ENCODE peak calls at places on chromosomes 5 and 9, in five cellular contexts. K is naive thymus-derived CD4-positive, alpha-beta T cell; W is right atrium auricular region; A is MM.1S; X is upper lobe of right lung. F is an unnamed sample.

GRCh38 chr9:12773562-12773961 is 1.3 kb upstream of the LURAP1L start:
- DNase-seq in K (no peak), X (no peak), W (no peak), A (no peak), F (no peak)

GRCh38 chr5:142726188-142726731 is 40.4 kb upstream of the FGF1 start:
- DNase-seq in W (no peak), K (no peak), A (no peak), X (no peak), F (no peak)

GRCh38 chr5:138965631-138966030 is 90.5 kb upstream of the LRRTM2 start:
- DNase-seq in X (peak; percentile 2), W (no peak), K (no peak), A (no peak), F (no peak)

GRCh38 chr5:147688965-147689364 is 93.6 kb downstream of the JAKMIP2 start:
- DNase-seq in W (no peak), K (no peak), X (no peak), A (no peak), F (no peak)

GRCh38 chr9:16341176-16341575 is 529.3 kb downstream of the BNC2 start:
- DNase-seq in K (no peak), W (no peak), A (no peak), X (no peak), F (no peak)

GRCh38 chr9:99093492-99093791 is 11.5 kb upstream of the TGFBR1 start:
- DNase-seq in A (no peak), W (no peak), X (no peak), K (no peak), F (no peak)

GRCh38 chr5:42583322-42583721 is 160.1 kb downstream of the GHR start:
- DNase-seq in W (no peak), X (no peak), A (peak; percentile 47), K (peak; percentile 12), F (peak; percentile 11)

GRCh38 chr9:127905788-127906191 is 6.4 kb upstream of the ST6GALNAC6 start:
- DNase-seq in K (peak; percentile 74), W (no peak), X (peak; percentile 76), A (no peak), F (peak; percentile 71)

GRCh38 chr5:179181988-179182387 is 121.8 kb downstream of the ZNF354C start:
- DNase-seq in K (no peak), X (no peak), A (no peak), W (no peak), F (no peak)

GRCh38 chr9:91775011-91775707 is 174.9 kb downstream of the ROR2 start:
- DNase-seq in K (peak; percentile 23), X (no peak), A (peak; percentile 68), W (no peak), F (peak; percentile 33)

GRCh38 chr5:154896562-154896919 is 38.1 kb downstream of the CNOT8 start:
- DNase-seq in X (no peak), W (no peak), K (no peak), A (no peak), F (no peak)

GRCh38 chr5:154901276-154901675 is 36.7 kb downstream of the GEMIN5 start:
- DNase-seq in W (no peak), A (no peak), X (no peak), K (no peak), F (no peak)

GRCh38 chr5:154899107-154899816 is 38.7 kb downstream of the GEMIN5 start:
- DNase-seq in W (no peak), X (peak; percentile 75), A (no peak), K (no peak), F (no peak)

GRCh38 chr5:154898210-154898609 is 39.8 kb downstream of the CNOT8 start:
- DNase-seq in K (no peak), W (no peak), A (no peak), X (no peak), F (no peak)

DNA sequence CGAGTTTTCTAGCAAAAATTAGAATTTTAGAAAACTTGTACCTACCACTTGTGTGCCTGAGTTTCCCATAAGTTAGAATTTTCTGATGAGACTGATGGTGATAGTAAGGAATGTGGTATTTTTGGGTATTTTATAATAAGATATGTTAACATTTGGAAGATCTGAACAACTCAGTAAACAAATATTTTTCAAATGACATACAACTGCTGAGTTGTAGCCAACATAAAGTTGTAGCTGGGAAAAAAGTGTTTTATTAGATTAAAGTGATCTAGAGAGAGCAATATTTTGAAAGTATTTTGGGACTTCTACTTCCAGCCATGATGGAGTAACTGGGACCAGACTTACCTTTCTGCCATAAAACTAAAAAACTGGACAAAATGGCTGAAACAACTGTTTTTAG is 37.9 kb downstream of the GEMIN5 start:
- DNase-seq in X (no peak), A (no peak), K (no peak), W (no peak), F (no peak)
- H3K36me3 ChIP-seq in X (peaks cover 84% of the 10 kb centered on the region), A (peaks cover 21% of the 10 kb centered on the region), K (peaks cover 13% of the 10 kb centered on the region), W (peaks cover 80% of the 10 kb centered on the region), F (peaks cover 13% of the 10 kb centered on the region)

GRCh38 chr9:94082956-94083355 is 1.3 kb upstream of the PTPDC1 start:
- DNase-seq in A (no peak), X (no peak), W (no peak), K (no peak), F (no peak)

GRCh38 chr9:94085062-94085639 is 887 bp downstream of the PTPDC1 start:
- DNase-seq in K (no peak), W (no peak), A (no peak), X (no peak), F (no peak)

GRCh38 chr9:94083384-94083783 is 880 bp upstream of the PTPDC1 start:
- DNase-seq in K (no peak), X (no peak), W (no peak), A (no peak), F (no peak)

GRCh38 chr9:94082553-94082952 is 1.7 kb upstream of the PTPDC1 start:
- DNase-seq in X (no peak), W (no peak), K (no peak), A (no peak), F (no peak)

DNA sequence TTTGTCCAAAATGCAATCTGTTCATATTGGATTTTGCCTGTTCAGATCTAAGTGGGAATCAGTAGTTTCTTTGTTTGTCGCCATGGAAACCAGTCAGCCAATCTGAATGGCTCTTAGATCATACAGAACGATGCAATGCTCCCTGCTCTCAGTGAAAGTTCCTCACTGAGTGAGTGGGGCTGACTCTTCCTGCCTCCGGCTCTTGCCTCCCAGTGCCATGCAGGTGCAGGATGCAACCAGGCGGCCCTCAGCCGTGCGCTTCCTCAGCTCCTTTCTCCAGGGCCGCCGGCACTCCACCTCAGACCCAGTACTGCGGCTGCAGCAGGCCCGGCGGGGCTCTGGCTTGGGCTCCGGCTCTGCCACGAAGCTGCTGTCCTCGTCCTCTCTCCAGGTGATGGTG is at the start of gene PTPDC1:
- DNase-seq in X (no peak), W (no peak), K (no peak), A (no peak), F (no peak)
- H3K4me3 ChIP-seq in X (no peak within 1 kb of the TSS), W (no peak within 1 kb of the TSS), K (no peak within 1 kb of the TSS), A (no peak within 1 kb of the TSS), F (no peak within 1 kb of the TSS)

GRCh38 chr9:33466565-33467495 is 6.9 kb downstream of the NOL6 start:
- DNase-seq in W (no peak), K (peak; percentile 56), A (peak; percentile 67), X (peak; percentile 87), F (no peak)
- H3K36me3 ChIP-seq in W (peaks cover 95% of the 10 kb centered on the region), K (peaks cover 48% of the 10 kb centered on the region), A (peaks cover 12% of the 10 kb centered on the region), X (peaks cover 100% of the 10 kb centered on the region), F (peaks cover 67% of the 10 kb centered on the region)

GRCh38 chr5:115531787-115532367 is 12.7 kb downstream of the FEM1C start:
- DNase-seq in A (no peak), X (no peak), K (no peak), W (no peak), F (no peak)
- H3K4me3 ChIP-seq in A (no peak overlapping the region), X (no peak overlapping the region), K (no peak overlapping the region), W (no peak overlapping the region), F (no peak overlapping the region)

DNA sequence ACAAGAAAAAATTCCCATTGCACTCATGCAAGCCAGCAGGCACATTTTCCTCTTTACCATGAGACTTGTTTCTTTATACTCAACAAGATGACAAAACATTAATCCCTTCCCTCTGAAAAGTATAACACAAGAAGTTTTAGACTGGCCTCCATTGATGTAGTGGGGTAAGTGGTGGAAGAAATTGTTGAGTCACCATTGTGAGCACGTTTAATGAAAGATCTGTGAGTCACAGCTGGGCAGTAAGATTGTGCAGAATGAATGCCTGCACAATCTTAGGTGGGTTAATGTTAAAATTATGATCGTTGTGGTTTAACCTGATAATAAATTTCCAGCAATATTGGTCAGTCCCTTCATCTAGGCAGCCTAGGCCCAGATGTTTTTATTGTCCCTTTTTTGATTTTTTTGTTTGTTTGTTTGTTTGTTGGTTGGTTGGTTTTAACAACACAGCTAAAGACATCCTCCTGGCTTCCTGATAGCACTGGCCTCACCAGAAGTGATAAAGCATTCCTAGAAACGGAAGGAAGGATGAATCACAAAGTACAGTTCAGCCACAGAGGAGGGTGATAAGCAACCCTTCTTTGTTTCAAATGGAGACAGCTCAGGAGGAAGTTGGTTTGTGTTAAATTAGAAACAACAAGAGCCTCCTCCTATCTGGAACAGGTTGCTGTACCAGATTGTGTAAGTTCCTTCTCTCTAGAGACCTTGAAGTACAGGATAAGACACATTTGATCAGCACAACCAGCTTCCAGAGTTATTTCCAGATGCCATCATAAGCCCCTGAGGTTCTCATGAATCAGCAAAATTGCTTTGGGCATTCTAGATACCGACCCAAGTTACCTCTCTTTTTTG is 40.3 kb downstream of the SLC24A2 start:
- DNase-seq in A (no peak), W (no peak), X (no peak), K (no peak), F (no peak)
- H3K36me3 ChIP-seq in A (no peaks in the 10 kb centered on the region), W (no peaks in the 10 kb centered on the region), X (no peaks in the 10 kb centered on the region), K (no peaks in the 10 kb centered on the region), F (no peaks in the 10 kb centered on the region)

GRCh38 chr9:19643875-19644274 is 145.0 kb downstream of the SLC24A2 start:
- DNase-seq in W (no peak), X (no peak), K (no peak), A (no peak), F (no peak)

GRCh38 chr9:19641046-19641445 is 147.8 kb downstream of the SLC24A2 start:
- DNase-seq in W (no peak), A (no peak), X (no peak), K (no peak), F (no peak)

GRCh38 chr9:19637084-19637483 is 151.8 kb downstream of the SLC24A2 start:
- DNase-seq in W (no peak), A (no peak), K (no peak), X (no peak), F (no peak)

GRCh38 chr9:19640023-19640422 is 148.8 kb downstream of the SLC24A2 start:
- DNase-seq in W (no peak), K (no peak), A (no peak), X (no peak), F (no peak)

DNA sequence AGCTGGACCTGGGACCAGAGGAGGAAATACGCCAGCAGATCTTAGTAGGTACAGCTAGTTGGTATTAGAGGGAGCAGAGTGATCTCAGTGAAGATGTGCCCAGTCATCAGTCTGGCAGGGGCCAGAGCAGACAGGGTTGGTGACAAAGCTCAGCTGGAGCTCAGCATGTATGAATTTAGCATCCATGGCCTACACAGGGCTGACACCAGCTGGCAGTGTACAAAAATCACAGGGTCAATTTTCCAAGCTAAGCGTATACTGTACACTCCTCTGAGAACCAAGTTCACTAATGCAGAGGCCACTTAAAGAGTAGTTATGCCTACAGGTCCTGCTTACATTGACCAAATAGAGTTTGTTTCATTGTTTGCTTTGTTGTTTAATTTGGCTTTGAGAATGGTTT is 146.6 kb downstream of the SLC24A2 start:
- DNase-seq in K (no peak), A (no peak), X (no peak), W (no peak), F (no peak)
- H3K4me3 ChIP-seq in K (no peak overlapping the region), A (no peak overlapping the region), X (no peak overlapping the region), W (no peak overlapping the region), F (no peak overlapping the region)

GRCh38 chr9:137276757-137277328 is 683 bp upstream of the TOR4A start:
- DNase-seq in X (peak; percentile 91), K (no peak), A (no peak), W (peak; percentile 81), F (peak; percentile 48)
- H3K36me3 ChIP-seq in X (peaks cover 37% of the 10 kb centered on the region), K (no peaks in the 10 kb centered on the region), A (no peaks in the 10 kb centered on the region), W (peaks cover 15% of the 10 kb centered on the region), F (peaks cover 24% of the 10 kb centered on the region)

GRCh38 chr5:1948663-1949191 is 66.0 kb upstream of the IRX4 start:
- DNase-seq in X (peak; percentile 55), K (no peak), W (peak; percentile 77), A (no peak), F (no peak)
- H3K4me3 ChIP-seq in X (no peak overlapping the region), K (no peak overlapping the region), W (no peak overlapping the region), A (no peak overlapping the region), F (no peak overlapping the region)

F was measured in GM06990.